ENCODE peak calls at places on chromosomes 12 and 14, in seven cellular contexts. C, E, B, S, O, N and U are unnamed samples.

GRCh38 chr14:24809147-24809546 is 175.2 kb upstream of the GZMB start:
- DNase-seq in E (no peak), C (no peak), O (no peak), B (no peak), S (no peak), N (no peak), U (peak)

GRCh38 chr14:40838601-40839000 is 768.1 kb upstream of the LRFN5 start:
- DNase-seq in C (no peak), S (no peak), N (no peak), O (no peak), E (no peak), B (no peak), U (no peak)

GRCh38 chr14:100348779-100349708 is 25.9 kb downstream of the SLC25A47 start:
- DNase-seq in C (no peak), B (no peak), E (no peak), O (no peak), S (no peak), N (no peak), U (peak)

GRCh38 chr12:22287776-22288621 is 46.5 kb downstream of the ST8SIA1 start:
- DNase-seq in O (no peak), B (no peak), E (peak), N (no peak), S (no peak), C (peak), U (no peak)

GRCh38 chr12:1103632-1104031 is 112.6 kb downstream of the ERC1 start:
- DNase-seq in C (peak), B (no peak), O (no peak), E (no peak), S (no peak), N (no peak), U (no peak)

GRCh38 chr12:52372216-52373154 is 5.2 kb upstream of the KRT85 start:
- DNase-seq in B (peak), N (peak), O (peak), E (peak), C (peak), S (peak), U (peak)

GRCh38 chr14:104851896-104852663 is 13.0 kb upstream of the CEP170B start:
- DNase-seq in O (no peak), C (peak), E (no peak), B (no peak), S (no peak), N (no peak), U (no peak)

GRCh38 chr14:38208825-38209562 is 1.3 kb downstream of the SSTR1 start:
- DNase-seq in C (peak), B (peak), S (no peak), E (no peak), O (no peak), N (peak), U (peak)

GRCh38 chr12:1676043-1676442 is 14.8 kb upstream of the ADIPOR2 start:
- DNase-seq in S (no peak), E (no peak), C (no peak), O (no peak), B (no peak), N (no peak), U (no peak)

GRCh38 chr12:65825573-65826512 is 1.6 kb downstream of the HMGA2 start:
- DNase-seq in S (no peak), O (peak), E (no peak), C (peak), N (no peak), B (peak), U (peak)

GRCh38 chr12:79548525-79548924 is 142.2 kb downstream of the PAWR start:
- DNase-seq in O (no peak), E (no peak), S (no peak), N (no peak), C (no peak), B (no peak), U (no peak)

GRCh38 chr12:53180270-53180930 is at the start of the genes CSAD and ZNF740:
- DNase-seq in O (peak), B (peak), C (peak), N (peak), E (peak), S (peak), U (peak)

GRCh38 chr14:83548061-83548839 is 1981.7 kb upstream of the FLRT2 start:
- DNase-seq in C (no peak), E (no peak), N (no peak), B (no peak), S (no peak), O (no peak), U (no peak)

GRCh38 chr14:25048170-25049126 is 1.5 kb downstream of the STXBP6 start:
- DNase-seq in B (peak), C (peak), O (no peak), N (peak), E (no peak), S (no peak), U (peak)

GRCh38 chr12:41365653-41366131 is 177.6 kb downstream of the PDZRN4 start:
- DNase-seq in B (no peak), E (no peak), N (no peak), O (no peak), C (no peak), S (no peak), U (no peak)

GRCh38 chr12:19186722-19187661 is 57.5 kb downstream of the PLEKHA5 start:
- DNase-seq in S (no peak), O (peak), C (peak), E (peak), N (no peak), B (no peak), U (peak)

GRCh38 chr12:23862746-23863145 is 86.7 kb downstream of the SOX5 start:
- DNase-seq in S (no peak), C (no peak), O (no peak), E (no peak), N (no peak), B (no peak), U (no peak)

GRCh38 chr14:73403181-73403752 is 55.1 kb downstream of the NUMB start:
- DNase-seq in S (no peak), O (no peak), N (no peak), E (no peak), C (no peak), B (no peak), U (no peak)

GRCh38 chr14:73397810-73398209 is 60.5 kb downstream of the NUMB start:
- DNase-seq in B (no peak), O (no peak), E (no peak), S (no peak), C (no peak), N (no peak), U (no peak)

GRCh38 chr14:73402579-73402978 is 55.8 kb downstream of the NUMB start:
- DNase-seq in O (no peak), N (no peak), E (no peak), B (no peak), S (no peak), C (no peak), U (no peak)
- H3K27ac ChIP-seq in O (no peak), N (no peak), E (no peak), B (no peak), S (no peak), C (peak), U (peak)

GRCh38 chr12:55705802-55706402 is 1.8 kb downstream of the ITGA7 start:
- DNase-seq in B (no peak), N (no peak), E (no peak), S (no peak), O (peak), C (no peak), U (peak)
- H3K27ac ChIP-seq in B (no peak), N (peak), E (no peak), S (no peak), O (no peak), C (no peak), U (no peak)

GRCh38 chr12:26195641-26196423 is 459 bp downstream of the SSPN start:
- DNase-seq in B (peak), N (peak), S (no peak), C (peak), O (peak), E (peak), U (peak)
- H3K27ac ChIP-seq in B (peak), N (peak), S (no peak), C (peak), O (peak), E (no peak), U (peak)

DNA sequence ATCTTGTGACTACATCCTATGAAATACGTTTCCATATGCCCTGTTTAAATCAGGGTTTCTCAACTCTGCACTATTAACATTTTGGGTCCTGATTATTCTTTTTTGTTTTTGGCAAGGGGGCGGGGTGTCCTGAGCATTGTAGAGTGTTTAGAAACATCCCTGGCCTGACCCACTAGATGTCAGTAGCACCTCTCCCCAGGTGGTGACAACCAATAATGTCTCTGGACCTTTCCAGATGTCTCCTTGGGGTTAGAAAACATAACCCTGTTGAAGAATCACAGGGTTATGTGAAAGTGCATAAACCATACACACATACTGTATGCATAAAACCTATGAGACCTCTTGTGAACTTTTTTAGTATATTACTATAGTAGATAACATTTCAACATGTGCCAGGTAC is 1.4 kb downstream of the ACAD10 start:
- DNase-seq in O (peak), N (no peak), S (no peak), B (no peak), E (no peak), C (peak), U (peak)
- H3K27ac ChIP-seq in O (no peak), N (no peak), S (no peak), B (no peak), E (no peak), C (no peak), U (no peak)

GRCh38 chr12:108312885-108313203 is 26.3 kb downstream of the CMKLR1 start:
- DNase-seq in N (peak), C (peak), E (no peak), B (peak), O (no peak), S (no peak), U (no peak)

GRCh38 chr12:108311605-108312004 is 27.5 kb downstream of the CMKLR1 start:
- DNase-seq in N (no peak), O (no peak), S (no peak), B (no peak), C (no peak), E (no peak), U (no peak)

GRCh38 chr12:108312073-108312884 is 26.8 kb downstream of the CMKLR1 start:
- DNase-seq in E (no peak), C (no peak), N (no peak), O (no peak), B (no peak), S (no peak), U (no peak)

GRCh38 chr12:108313609-108314331 is 25.3 kb downstream of the CMKLR1 start:
- DNase-seq in N (no peak), S (no peak), C (no peak), O (no peak), E (peak), B (no peak), U (peak)

GRCh38 chr12:108313236-108313608 is 25.9 kb downstream of the CMKLR1 start:
- DNase-seq in C (peak), B (no peak), E (no peak), O (no peak), S (no peak), N (no peak), U (no peak)
- H3K27ac ChIP-seq in C (no peak), B (peak), E (peak), O (no peak), S (no peak), N (peak), U (peak)

GRCh38 chr12:104064842-104065441 is 611 bp downstream of the HCFC2 start:
- DNase-seq in B (peak), E (no peak), S (no peak), O (peak), C (peak), N (peak), U (peak)
- H3K27ac ChIP-seq in B (peak), E (peak), S (peak), O (peak), C (peak), N (peak), U (peak)

DNA sequence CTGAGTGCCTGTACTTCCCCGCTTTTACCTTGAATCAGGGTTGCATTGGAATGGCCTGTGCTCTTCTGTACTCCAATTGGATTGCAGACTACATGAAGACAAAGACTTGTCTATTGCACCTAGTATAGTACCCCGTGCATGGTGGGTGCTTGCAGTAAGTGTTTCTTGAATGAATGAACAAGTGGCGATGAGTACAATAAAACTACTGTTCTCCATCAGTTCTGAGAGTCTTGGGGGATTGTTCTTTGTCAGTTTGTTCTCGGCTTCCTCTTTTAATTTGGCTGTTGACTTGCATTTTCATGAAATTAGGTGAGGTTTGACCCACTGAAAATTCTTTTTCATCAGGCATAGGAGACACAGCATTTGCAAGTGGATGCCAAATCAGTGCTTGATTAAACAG is 34.1 kb downstream of the ERH start:
- DNase-seq in B (no peak), E (no peak), O (no peak), S (no peak), N (no peak), C (no peak), U (no peak)
- H3K27ac ChIP-seq in B (no peak), E (no peak), O (no peak), S (no peak), N (no peak), C (no peak), U (no peak)

DNA sequence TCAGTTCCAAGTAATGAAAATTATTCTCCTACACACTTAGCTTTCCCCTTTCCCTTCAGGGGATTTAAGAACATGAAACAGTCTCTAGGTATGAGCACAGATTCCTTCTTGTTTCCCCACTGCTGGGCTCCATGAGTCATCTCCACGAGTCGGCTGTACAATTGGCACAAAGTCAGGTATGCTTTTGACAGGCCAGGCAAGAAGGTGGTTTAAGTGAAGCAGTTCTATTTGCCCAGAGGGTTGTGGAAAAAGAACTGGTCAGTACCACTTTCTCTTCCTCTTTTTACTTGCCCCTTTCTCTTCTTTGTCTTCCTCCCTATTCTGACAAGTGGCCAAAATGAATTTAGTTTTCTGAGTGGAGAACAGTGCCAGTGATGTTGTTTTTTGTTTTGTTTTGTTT is 16.3 kb downstream of the DYNC1H1 start:
- DNase-seq in O (peak), B (no peak), N (no peak), E (no peak), C (peak), S (no peak), U (no peak)
- H3K27ac ChIP-seq in O (peak), B (no peak), N (peak), E (no peak), C (peak), S (no peak), U (no peak)